ENCODE peak calls at places on chromosomes 6 and 20, in eight cellular contexts. One of them, this sample, is unnamed.

GRCh38 chr6:1771324-1771723 is 161.6 kb downstream of the FOXC1 start:
- DNase-seq in MCF 10A: peak
- DNase-seq in GM04504: no peak
- DNase-seq in T47D: no peak
- DNase-seq in stimulated activated CD8-positive, alpha-beta memory T cell treated with anti-CD3 and anti-CD28 coated beads, Interleukin-15, amount 100 ng/mL, for 1 hour: no peak
- DNase-seq in fibroblast of lung: no peak
- DNase-seq in A172: no peak
- DNase-seq in heart right ventricle: no peak
- DNase-seq in this sample: no peak

GRCh38 chr6:100346828-100347227 is 117.9 kb downstream of the SIM1 start:
- DNase-seq in fibroblast of lung: peak
- DNase-seq in T47D: no peak
- DNase-seq in heart right ventricle: no peak
- DNase-seq in MCF 10A: peak
- DNase-seq in A172: peak
- DNase-seq in stimulated activated CD8-positive, alpha-beta memory T cell treated with anti-CD3 and anti-CD28 coated beads, Interleukin-15, amount 100 ng/mL, for 1 hour: no peak
- DNase-seq in GM04504: peak
- DNase-seq in this sample: no peak

GRCh38 chr6:151257984-151258445 is 18.2 kb downstream of the AKAP12 start:
- DNase-seq in MCF 10A: no peak
- DNase-seq in stimulated activated CD8-positive, alpha-beta memory T cell treated with anti-CD3 and anti-CD28 coated beads, Interleukin-15, amount 100 ng/mL, for 1 hour: no peak
- DNase-seq in GM04504: no peak
- DNase-seq in A172: no peak
- DNase-seq in heart right ventricle: no peak
- DNase-seq in fibroblast of lung: peak
- DNase-seq in T47D: no peak
- DNase-seq in this sample: no peak

GRCh38 chr6:116096979-116097816 is 3.5 kb upstream of the NT5DC1 start:
- DNase-seq in A172: no peak
- DNase-seq in T47D: no peak
- DNase-seq in stimulated activated CD8-positive, alpha-beta memory T cell treated with anti-CD3 and anti-CD28 coated beads, Interleukin-15, amount 100 ng/mL, for 1 hour: no peak
- DNase-seq in heart right ventricle: no peak
- DNase-seq in MCF 10A: no peak
- DNase-seq in fibroblast of lung: peak
- DNase-seq in GM04504: no peak
- DNase-seq in this sample: no peak

GRCh38 chr6:42190784-42191183 is 4.0 kb downstream of the GUCA1B start:
- DNase-seq in stimulated activated CD8-positive, alpha-beta memory T cell treated with anti-CD3 and anti-CD28 coated beads, Interleukin-15, amount 100 ng/mL, for 1 hour: no peak
- DNase-seq in MCF 10A: no peak
- DNase-seq in heart right ventricle: no peak
- DNase-seq in T47D: no peak
- DNase-seq in GM04504: peak
- DNase-seq in A172: no peak
- DNase-seq in fibroblast of lung: peak
- DNase-seq in this sample: no peak

GRCh38 chr6:113586966-113587699 is 270.0 kb upstream of the MARCKS start:
- DNase-seq in MCF 10A: no peak
- DNase-seq in stimulated activated CD8-positive, alpha-beta memory T cell treated with anti-CD3 and anti-CD28 coated beads, Interleukin-15, amount 100 ng/mL, for 1 hour: no peak
- DNase-seq in A172: no peak
- DNase-seq in T47D: no peak
- DNase-seq in fibroblast of lung: no peak
- DNase-seq in heart right ventricle: no peak
- DNase-seq in GM04504: no peak
- DNase-seq in this sample: no peak

GRCh38 chr6:130847546-130847945 is 20.3 kb downstream of the SMLR1 start:
- DNase-seq in heart right ventricle: no peak
- DNase-seq in GM04504: no peak
- DNase-seq in T47D: no peak
- DNase-seq in MCF 10A: no peak
- DNase-seq in stimulated activated CD8-positive, alpha-beta memory T cell treated with anti-CD3 and anti-CD28 coated beads, Interleukin-15, amount 100 ng/mL, for 1 hour: no peak
- DNase-seq in fibroblast of lung: no peak
- DNase-seq in A172: no peak
- DNase-seq in this sample: no peak

GRCh38 chr20:19735446-19735845 is 22.6 kb upstream of the RIN2 start:
- DNase-seq in GM04504: peak
- DNase-seq in MCF 10A: peak
- DNase-seq in fibroblast of lung: peak
- DNase-seq in stimulated activated CD8-positive, alpha-beta memory T cell treated with anti-CD3 and anti-CD28 coated beads, Interleukin-15, amount 100 ng/mL, for 1 hour: no peak
- DNase-seq in heart right ventricle: peak
- DNase-seq in T47D: peak
- DNase-seq in A172: peak
- DNase-seq in this sample: peak

GRCh38 chr20:63071541-63072181 is 64.9 kb upstream of the BHLHE23 start:
- DNase-seq in heart right ventricle: peak
- DNase-seq in MCF 10A: peak
- DNase-seq in T47D: peak
- DNase-seq in A172: peak
- DNase-seq in fibroblast of lung: peak
- DNase-seq in stimulated activated CD8-positive, alpha-beta memory T cell treated with anti-CD3 and anti-CD28 coated beads, Interleukin-15, amount 100 ng/mL, for 1 hour: no peak
- DNase-seq in GM04504: peak
- DNase-seq in this sample: peak

GRCh38 chr6:39934060-39934757 is at the start of gene MOCS1:
- DNase-seq in GM04504: peak
- DNase-seq in fibroblast of lung: peak
- DNase-seq in heart right ventricle: peak
- DNase-seq in stimulated activated CD8-positive, alpha-beta memory T cell treated with anti-CD3 and anti-CD28 coated beads, Interleukin-15, amount 100 ng/mL, for 1 hour: peak
- DNase-seq in T47D: peak
- DNase-seq in A172: peak
- DNase-seq in MCF 10A: peak
- DNase-seq in this sample: peak

GRCh38 chr6:28206527-28207243 is 18.4 kb upstream of the ZSCAN9 start:
- DNase-seq in fibroblast of lung: peak
- DNase-seq in MCF 10A: no peak
- DNase-seq in GM04504: no peak
- DNase-seq in heart right ventricle: no peak
- DNase-seq in A172: no peak
- DNase-seq in stimulated activated CD8-positive, alpha-beta memory T cell treated with anti-CD3 and anti-CD28 coated beads, Interleukin-15, amount 100 ng/mL, for 1 hour: no peak
- DNase-seq in T47D: no peak
- DNase-seq in this sample: no peak

GRCh38 chr6:166952567-166953464 is 3.5 kb downstream of the RNASET2 start:
- DNase-seq in MCF 10A: no peak
- DNase-seq in fibroblast of lung: no peak
- DNase-seq in GM04504: no peak
- DNase-seq in T47D: no peak
- DNase-seq in heart right ventricle: no peak
- DNase-seq in A172: no peak
- DNase-seq in stimulated activated CD8-positive, alpha-beta memory T cell treated with anti-CD3 and anti-CD28 coated beads, Interleukin-15, amount 100 ng/mL, for 1 hour: no peak
- DNase-seq in this sample: no peak

GRCh38 chr6:34027445-34027936 is 118.4 kb downstream of the GRM4 start:
- DNase-seq in A172: peak
- DNase-seq in GM04504: no peak
- DNase-seq in MCF 10A: peak
- DNase-seq in stimulated activated CD8-positive, alpha-beta memory T cell treated with anti-CD3 and anti-CD28 coated beads, Interleukin-15, amount 100 ng/mL, for 1 hour: peak
- DNase-seq in heart right ventricle: peak
- DNase-seq in T47D: peak
- DNase-seq in fibroblast of lung: peak
- DNase-seq in this sample: peak

GRCh38 chr20:63626424-63627128 is at the start of gene GMEB2:
- DNase-seq in A172: no peak
- DNase-seq in stimulated activated CD8-positive, alpha-beta memory T cell treated with anti-CD3 and anti-CD28 coated beads, Interleukin-15, amount 100 ng/mL, for 1 hour: no peak
- DNase-seq in fibroblast of lung: peak
- DNase-seq in T47D: peak
- DNase-seq in heart right ventricle: peak
- DNase-seq in MCF 10A: no peak
- DNase-seq in GM04504: peak
- DNase-seq in this sample: peak

GRCh38 chr6:112439010-112439409 is 91.9 kb downstream of the RFPL4B start:
- DNase-seq in MCF 10A: no peak
- DNase-seq in GM04504: no peak
- DNase-seq in fibroblast of lung: no peak
- DNase-seq in stimulated activated CD8-positive, alpha-beta memory T cell treated with anti-CD3 and anti-CD28 coated beads, Interleukin-15, amount 100 ng/mL, for 1 hour: no peak
- DNase-seq in heart right ventricle: no peak
- DNase-seq in A172: no peak
- DNase-seq in T47D: no peak
- DNase-seq in this sample: no peak

GRCh38 chr20:45833030-45833882 is at the start of gene SNX21:
- DNase-seq in heart right ventricle: peak
- DNase-seq in GM04504: peak
- DNase-seq in fibroblast of lung: peak
- DNase-seq in MCF 10A: peak
- DNase-seq in stimulated activated CD8-positive, alpha-beta memory T cell treated with anti-CD3 and anti-CD28 coated beads, Interleukin-15, amount 100 ng/mL, for 1 hour: no peak
- DNase-seq in T47D: peak
- DNase-seq in A172: peak
- DNase-seq in this sample: peak

GRCh38 chr6:109343518-109343917 is 38.7 kb downstream of the CD164 start:
- DNase-seq in stimulated activated CD8-positive, alpha-beta memory T cell treated with anti-CD3 and anti-CD28 coated beads, Interleukin-15, amount 100 ng/mL, for 1 hour: no peak
- DNase-seq in heart right ventricle: no peak
- DNase-seq in GM04504: no peak
- DNase-seq in T47D: no peak
- DNase-seq in A172: no peak
- DNase-seq in fibroblast of lung: no peak
- DNase-seq in MCF 10A: no peak
- DNase-seq in this sample: no peak

GRCh38 chr20:44583179-44583578 is 800 bp downstream of the PKIG start:
- DNase-seq in fibroblast of lung: peak
- DNase-seq in heart right ventricle: no peak
- DNase-seq in GM04504: no peak
- DNase-seq in stimulated activated CD8-positive, alpha-beta memory T cell treated with anti-CD3 and anti-CD28 coated beads, Interleukin-15, amount 100 ng/mL, for 1 hour: no peak
- DNase-seq in MCF 10A: no peak
- DNase-seq in A172: no peak
- DNase-seq in T47D: no peak
- DNase-seq in this sample: no peak

GRCh38 chr6:157099912-157100593 is 223.3 kb downstream of the TMEM242 start:
- DNase-seq in stimulated activated CD8-positive, alpha-beta memory T cell treated with anti-CD3 and anti-CD28 coated beads, Interleukin-15, amount 100 ng/mL, for 1 hour: peak
- DNase-seq in MCF 10A: no peak
- DNase-seq in GM04504: no peak
- DNase-seq in fibroblast of lung: no peak
- DNase-seq in heart right ventricle: no peak
- DNase-seq in T47D: no peak
- DNase-seq in A172: no peak
- DNase-seq in this sample: no peak

GRCh38 chr6:111941686-111942330 is 68.6 kb upstream of the FYN start:
- DNase-seq in A172: no peak
- DNase-seq in fibroblast of lung: peak
- DNase-seq in stimulated activated CD8-positive, alpha-beta memory T cell treated with anti-CD3 and anti-CD28 coated beads, Interleukin-15, amount 100 ng/mL, for 1 hour: no peak
- DNase-seq in GM04504: no peak
- DNase-seq in heart right ventricle: no peak
- DNase-seq in T47D: no peak
- DNase-seq in MCF 10A: no peak
- DNase-seq in this sample: no peak

GRCh38 chr6:570812-571211 is 86.1 kb downstream of the HUS1B start:
- DNase-seq in GM04504: no peak
- DNase-seq in MCF 10A: no peak
- DNase-seq in T47D: no peak
- DNase-seq in fibroblast of lung: no peak
- DNase-seq in stimulated activated CD8-positive, alpha-beta memory T cell treated with anti-CD3 and anti-CD28 coated beads, Interleukin-15, amount 100 ng/mL, for 1 hour: no peak
- DNase-seq in heart right ventricle: no peak
- DNase-seq in A172: no peak
- DNase-seq in this sample: no peak

GRCh38 chr6:166058064-166058739 is 109.4 kb downstream of the TBXT start:
- DNase-seq in T47D: no peak
- DNase-seq in MCF 10A: no peak
- DNase-seq in GM04504: no peak
- DNase-seq in fibroblast of lung: no peak
- DNase-seq in A172: peak
- DNase-seq in stimulated activated CD8-positive, alpha-beta memory T cell treated with anti-CD3 and anti-CD28 coated beads, Interleukin-15, amount 100 ng/mL, for 1 hour: no peak
- DNase-seq in heart right ventricle: no peak
- DNase-seq in this sample: no peak

GRCh38 chr20:51404297-51405060 is 138.0 kb downstream of the NFATC2 start:
- DNase-seq in T47D: no peak
- DNase-seq in stimulated activated CD8-positive, alpha-beta memory T cell treated with anti-CD3 and anti-CD28 coated beads, Interleukin-15, amount 100 ng/mL, for 1 hour: peak
- DNase-seq in fibroblast of lung: no peak
- DNase-seq in A172: peak
- DNase-seq in heart right ventricle: no peak
- DNase-seq in GM04504: no peak
- DNase-seq in MCF 10A: no peak
- DNase-seq in this sample: peak

GRCh38 chr6:44486002-44486421 is 98.5 kb downstream of the CDC5L start:
- DNase-seq in fibroblast of lung: no peak
- DNase-seq in stimulated activated CD8-positive, alpha-beta memory T cell treated with anti-CD3 and anti-CD28 coated beads, Interleukin-15, amount 100 ng/mL, for 1 hour: no peak
- DNase-seq in heart right ventricle: no peak
- DNase-seq in GM04504: no peak
- DNase-seq in MCF 10A: no peak
- DNase-seq in T47D: no peak
- DNase-seq in A172: no peak
- DNase-seq in this sample: no peak

GRCh38 chr6:140105857-140106256 is 731.4 kb upstream of the CITED2 start:
- DNase-seq in A172: peak
- DNase-seq in stimulated activated CD8-positive, alpha-beta memory T cell treated with anti-CD3 and anti-CD28 coated beads, Interleukin-15, amount 100 ng/mL, for 1 hour: no peak
- DNase-seq in heart right ventricle: no peak
- DNase-seq in MCF 10A: peak
- DNase-seq in T47D: peak
- DNase-seq in fibroblast of lung: peak
- DNase-seq in GM04504: no peak
- DNase-seq in this sample: no peak

GRCh38 chr6:35686441-35686840 is 2.3 kb downstream of the FKBP5 start:
- DNase-seq in MCF 10A: no peak
- DNase-seq in T47D: no peak
- DNase-seq in fibroblast of lung: no peak
- DNase-seq in heart right ventricle: no peak
- DNase-seq in A172: no peak
- DNase-seq in GM04504: no peak
- DNase-seq in stimulated activated CD8-positive, alpha-beta memory T cell treated with anti-CD3 and anti-CD28 coated beads, Interleukin-15, amount 100 ng/mL, for 1 hour: no peak
- DNase-seq in this sample: no peak

GRCh38 chr20:48066256-48066655 is 281.0 kb upstream of the SULF2 start:
- DNase-seq in stimulated activated CD8-positive, alpha-beta memory T cell treated with anti-CD3 and anti-CD28 coated beads, Interleukin-15, amount 100 ng/mL, for 1 hour: no peak
- DNase-seq in fibroblast of lung: peak
- DNase-seq in MCF 10A: peak
- DNase-seq in heart right ventricle: no peak
- DNase-seq in GM04504: peak
- DNase-seq in A172: no peak
- DNase-seq in T47D: no peak
- DNase-seq in this sample: no peak

GRCh38 chr6:130020106-130020851 is 1.9 kb downstream of the L3MBTL3 start:
- DNase-seq in MCF 10A: peak
- DNase-seq in GM04504: no peak
- DNase-seq in heart right ventricle: peak
- DNase-seq in fibroblast of lung: peak
- DNase-seq in A172: no peak
- DNase-seq in T47D: peak
- DNase-seq in stimulated activated CD8-positive, alpha-beta memory T cell treated with anti-CD3 and anti-CD28 coated beads, Interleukin-15, amount 100 ng/mL, for 1 hour: no peak
- DNase-seq in this sample: peak

GRCh38 chr6:33324139-33324538 is 6.6 kb upstream of the ZBTB22 start:
- DNase-seq in stimulated activated CD8-positive, alpha-beta memory T cell treated with anti-CD3 and anti-CD28 coated beads, Interleukin-15, amount 100 ng/mL, for 1 hour: no peak
- DNase-seq in fibroblast of lung: no peak
- DNase-seq in GM04504: no peak
- DNase-seq in heart right ventricle: no peak
- DNase-seq in A172: no peak
- DNase-seq in MCF 10A: no peak
- DNase-seq in T47D: no peak
- DNase-seq in this sample: no peak

GRCh38 chr6:744954-745353 is 52.0 kb upstream of the EXOC2 start:
- DNase-seq in T47D: peak
- DNase-seq in A172: no peak
- DNase-seq in stimulated activated CD8-positive, alpha-beta memory T cell treated with anti-CD3 and anti-CD28 coated beads, Interleukin-15, amount 100 ng/mL, for 1 hour: no peak
- DNase-seq in GM04504: no peak
- DNase-seq in fibroblast of lung: no peak
- DNase-seq in heart right ventricle: no peak
- DNase-seq in MCF 10A: no peak
- DNase-seq in this sample: no peak

GRCh38 chr6:36851632-36852031 is 12.4 kb upstream of the CPNE5 start:
- DNase-seq in MCF 10A: no peak
- DNase-seq in T47D: no peak
- DNase-seq in heart right ventricle: no peak
- DNase-seq in GM04504: no peak
- DNase-seq in fibroblast of lung: peak
- DNase-seq in stimulated activated CD8-positive, alpha-beta memory T cell treated with anti-CD3 and anti-CD28 coated beads, Interleukin-15, amount 100 ng/mL, for 1 hour: no peak
- DNase-seq in A172: no peak
- DNase-seq in this sample: no peak

GRCh38 chr6:4364172-4364571 is 228.8 kb upstream of the ECI2 start:
- DNase-seq in GM04504: no peak
- DNase-seq in fibroblast of lung: no peak
- DNase-seq in heart right ventricle: no peak
- DNase-seq in MCF 10A: no peak
- DNase-seq in T47D: no peak
- DNase-seq in A172: no peak
- DNase-seq in stimulated activated CD8-positive, alpha-beta memory T cell treated with anti-CD3 and anti-CD28 coated beads, Interleukin-15, amount 100 ng/mL, for 1 hour: no peak
- DNase-seq in this sample: no peak

GRCh38 chr20:42406826-42407225 is 782.9 kb downstream of the PTPRT start:
- DNase-seq in T47D: no peak
- DNase-seq in GM04504: no peak
- DNase-seq in A172: no peak
- DNase-seq in MCF 10A: no peak
- DNase-seq in stimulated activated CD8-positive, alpha-beta memory T cell treated with anti-CD3 and anti-CD28 coated beads, Interleukin-15, amount 100 ng/mL, for 1 hour: no peak
- DNase-seq in heart right ventricle: no peak
- DNase-seq in fibroblast of lung: no peak
- DNase-seq in this sample: no peak

GRCh38 chr20:15081301-15081700 is 743.9 kb upstream of the FLRT3 start:
- DNase-seq in MCF 10A: no peak
- DNase-seq in GM04504: no peak
- DNase-seq in stimulated activated CD8-positive, alpha-beta memory T cell treated with anti-CD3 and anti-CD28 coated beads, Interleukin-15, amount 100 ng/mL, for 1 hour: no peak
- DNase-seq in A172: no peak
- DNase-seq in T47D: no peak
- DNase-seq in fibroblast of lung: no peak
- DNase-seq in heart right ventricle: no peak
- DNase-seq in this sample: no peak